ENCODE peak calls at places on chromosome 1, in four cellular contexts. T is KG1; B is stimulated activated CD4-positive, alpha-beta T cell treated with anti-CD3 and anti-CD28 coated beads, TNF-alpha, amount 100 ng/mL, for 4 hours; V is activated gamma-delta T cell treated with Interleukin-2 at 50 U/mL for 16 hours. L is an unnamed sample.
A peak's percentile ranks its signal among the peaks of the same experiment; 100 is the strongest.

GRCh38 chr1:56911539-56911938 is 54.3 kb downstream of the C8B start:
- DNase-seq in T (no peak), B (no peak), V (no peak), L (no peak)

GRCh38 chr1:174157157-174157806 is 2.0 kb upstream of the RABGAP1L start:
- DNase-seq in T (no peak), B (no peak), V (no peak), L (no peak)

GRCh38 chr1:147626739-147627138 is 43.6 kb downstream of the ACP6 start:
- DNase-seq in T (no peak), B (no peak), V (no peak), L (no peak)

GRCh38 chr1:5484451-5485165 is 507.6 kb downstream of the NPHP4 start:
- DNase-seq in T (no peak), B (no peak), V (no peak), L (no peak)

GRCh38 chr1:118842462-118843201 is 145.5 kb downstream of the TBX15 start:
- DNase-seq in T (no peak), B (no peak), V (no peak), L (no peak)

GRCh38 chr1:172513480-172513879 is 19.5 kb upstream of the SUCO start:
- DNase-seq in T (no peak), B (no peak), V (no peak), L (no peak)

GRCh38 chr1:202565890-202566289 is 144.4 kb downstream of the SYT2 start:
- DNase-seq in T (no peak), B (no peak), V (no peak), L (no peak)

GRCh38 chr1:84386716-84387479 is 11.4 kb upstream of the DNASE2B start:
- DNase-seq in T (no peak), B (no peak), V (no peak), L (no peak)

GRCh38 chr1:98172022-98172421 is 251.2 kb upstream of the DPYD start:
- DNase-seq in T (no peak), B (no peak), V (no peak), L (no peak)

GRCh38 chr1:234239515-234239914 is 133.7 kb upstream of the COA6 start:
- DNase-seq in T (no peak), B (no peak), V (no peak), L (no peak)

GRCh38 chr1:67652800-67653199 is 32.2 kb upstream of the GADD45A start:
- DNase-seq in T (no peak), B (no peak), V (no peak), L (no peak)

GRCh38 chr1:13829152-13829769 is 129.3 kb downstream of the PRDM2 start:
- DNase-seq in T (no peak), B (no peak), V (no peak), L (no peak)

GRCh38 chr1:67004176-67004575 is 49.8 kb downstream of the SLC35D1 start:
- DNase-seq in T (no peak), B (no peak), V (no peak), L (no peak)

GRCh38 chr1:205017766-205018165 is 25.2 kb upstream of the CNTN2 start:
- DNase-seq in T (no peak), B (no peak), V (no peak), L (no peak)

GRCh38 chr1:226708342-226708780 is 30.7 kb downstream of the ITPKB start:
- DNase-seq in T (no peak), B (no peak), V (no peak), L (no peak)

GRCh38 chr1:207825719-207826556 is 74.1 kb downstream of the CD46 start:
- DNase-seq in T (no peak), B (peak; percentile 69), V (peak; percentile 74), L (peak; percentile 9)

GRCh38 chr1:176241385-176242015 is 34.4 kb upstream of the COP1 start:
- DNase-seq in T (no peak), B (no peak), V (no peak), L (no peak)

GRCh38 chr1:89566761-89567174 is 42.1 kb downstream of the LRRC8B start:
- DNase-seq in T (no peak), B (no peak), V (no peak), L (peak; percentile 66)

GRCh38 chr1:5933676-5934057 is 58.6 kb downstream of the NPHP4 start:
- DNase-seq in T (no peak), B (no peak), V (no peak), L (no peak)

GRCh38 chr1:53210954-53211353 is 9.5 kb downstream of the CZIB start:
- DNase-seq in T (no peak), B (no peak), V (no peak), L (no peak)

GRCh38 chr1:164611754-164612642 is 53.0 kb downstream of the PBX1 start:
- DNase-seq in T (no peak), B (no peak), V (no peak), L (no peak)

GRCh38 chr1:221782970-221783369 is 41.1 kb upstream of the DUSP10 start:
- DNase-seq in T (no peak), B (no peak), V (no peak), L (no peak)

GRCh38 chr1:106646261-106646660 is 410.2 kb upstream of the PRMT6 start:
- DNase-seq in T (no peak), B (no peak), V (no peak), L (no peak)

GRCh38 chr1:194024659-194025058 is 838.2 kb upstream of the B3GALT2 start:
- DNase-seq in T (no peak), B (no peak), V (no peak), L (no peak)

GRCh38 chr1:41607810-41608209 is 123.3 kb upstream of the EDN2 start:
- DNase-seq in T (no peak), B (no peak), V (no peak), L (no peak)

GRCh38 chr1:166139735-166140134 is 27.1 kb downstream of the FAM78B start:
- DNase-seq in T (no peak), B (no peak), V (no peak), L (no peak)

GRCh38 chr1:39409055-39409816 is 82.2 kb upstream of the BMP8A start:
- DNase-seq in T (no peak), B (no peak), V (peak; percentile 19), L (peak; percentile 88)

GRCh38 chr1:31515936-31516335 is 60.4 kb upstream of the TINAGL1 start:
- DNase-seq in T (no peak), B (no peak), V (no peak), L (no peak)

GRCh38 chr1:225808136-225808535 is 1.8 kb upstream of the EPHX1 start:
- DNase-seq in T (no peak), B (no peak), V (no peak), L (no peak)

GRCh38 chr1:48916121-48917069 is 139.7 kb upstream of the BEND5 start:
- DNase-seq in T (no peak), B (no peak), V (no peak), L (no peak)

GRCh38 chr1:66247415-66248208 is 286.3 kb upstream of the SGIP1 start:
- DNase-seq in T (no peak), B (no peak), V (no peak), L (no peak)

GRCh38 chr1:228904222-228904621 is 168.9 kb downstream of the RHOU start:
- DNase-seq in T (no peak), B (no peak), V (no peak), L (no peak)

GRCh38 chr1:165842363-165843129 is 15.1 kb downstream of the UCK2 start:
- DNase-seq in T (no peak), B (no peak), V (no peak), L (no peak)

GRCh38 chr1:177341773-177342172 is 171.0 kb downstream of the BRINP2 start:
- DNase-seq in T (no peak), B (no peak), V (no peak), L (no peak)

L was measured in posterior cingulate gyrus.